ENCODE peak calls at places on chromosomes 1 and 21, in seven cellular contexts. D is breast epithelium, G is AG09309, U is kidney epithelial cell, S is adipocyte, T is lower lobe of right lung, P is PC-9. I is an unnamed sample.
A peak's percentile ranks its signal among the peaks of the same experiment; 100 is the strongest.

GRCh38 chr1:79283451-79283850 is 276.9 kb upstream of the ADGRL4 start:
- DNase-seq in D (no peak), G (no peak), U (no peak), S (no peak), T (no peak), P (no peak), I (no peak)

GRCh38 chr1:179026813-179027664 is 1.3 kb downstream of the FAM20B start:
- DNase-seq in D (no peak), G (no peak), U (no peak), S (no peak), T (no peak), P (no peak), I (no peak)

GRCh38 chr1:147809236-147809635 is 48.8 kb upstream of the GJA5 start:
- DNase-seq in D (no peak), G (no peak), U (no peak), S (no peak), T (no peak), P (no peak), I (no peak)

GRCh38 chr21:44498280-44498964 is 41.6 kb downstream of the KRTAP10-1 start:
- DNase-seq in D (no peak), G (no peak), U (no peak), S (no peak), T (no peak), P (no peak), I (no peak)

GRCh38 chr1:62391369-62391971 is 45.4 kb upstream of the USP1 start:
- DNase-seq in D (no peak), G (no peak), U (no peak), S (peak; percentile 24), T (no peak), P (no peak), I (peak; percentile 51)

GRCh38 chr1:198316681-198317080 is 159.9 kb downstream of the NEK7 start:
- DNase-seq in D (no peak), G (no peak), U (no peak), S (no peak), T (no peak), P (no peak), I (no peak)

GRCh38 chr1:207064546-207064945 is 11.5 kb downstream of the PFKFB2 start:
- DNase-seq in D (no peak), G (no peak), U (no peak), S (no peak), T (peak; percentile 77), P (no peak), I (no peak)

GRCh38 chr1:230868736-230869385 is 540 bp upstream of the C1orf198 start:
- DNase-seq in D (peak; percentile 66), G (no peak), U (no peak), S (peak; percentile 68), T (peak; percentile 81), P (peak; percentile 60), I (no peak)

GRCh38 chr1:172642970-172643369 is 15.9 kb upstream of the FASLG start:
- DNase-seq in D (no peak), G (no peak), U (no peak), S (no peak), T (no peak), P (peak; percentile 46), I (no peak)

GRCh38 chr1:6420594-6421042 is 899 bp upstream of the HES2 start:
- DNase-seq in D (no peak), G (no peak), U (no peak), S (no peak), T (no peak), P (no peak), I (peak; percentile 82)

GRCh38 chr1:175317309-175317708 is 124.7 kb upstream of the KIAA0040 start:
- DNase-seq in D (no peak), G (no peak), U (no peak), S (no peak), T (no peak), P (no peak), I (peak; percentile 40)

GRCh38 chr1:227049253-227049652 is 109.2 kb downstream of the COQ8A start:
- DNase-seq in D (no peak), G (no peak), U (no peak), S (no peak), T (no peak), P (no peak), I (no peak)

GRCh38 chr1:119471566-119471965 is 35.4 kb upstream of the HSD3B1 start:
- DNase-seq in D (no peak), G (no peak), U (no peak), S (no peak), T (no peak), P (no peak), I (no peak)

GRCh38 chr1:84570436-84571149 is 3.6 kb downstream of the CTBS start:
- DNase-seq in D (no peak), G (peak; percentile 16), U (no peak), S (peak; percentile 15), T (no peak), P (no peak), I (no peak)

GRCh38 chr1:229699613-229700242 is 73.7 kb downstream of the URB2 start:
- DNase-seq in D (no peak), G (no peak), U (no peak), S (peak; percentile 45), T (no peak), P (no peak), I (no peak)

GRCh38 chr1:112793631-112794565 is 78.8 kb upstream of the PPM1J start:
- DNase-seq in D (no peak), G (no peak), U (no peak), S (no peak), T (no peak), P (no peak), I (no peak)

GRCh38 chr1:116990612-116991151 is 10.9 kb upstream of the CD101 start:
- DNase-seq in D (peak; percentile 63), G (peak; percentile 87), U (no peak), S (peak; percentile 25), T (no peak), P (no peak), I (peak; percentile 29)

GRCh38 chr1:1358433-1359201 is at the start of gene MXRA8:
- DNase-seq in D (no peak), G (peak; percentile 64), U (no peak), S (peak; percentile 95), T (no peak), P (peak; percentile 27), I (peak; percentile 61)

GRCh38 chr1:43622471-43622870 is 27.5 kb upstream of the KDM4A start:
- DNase-seq in D (no peak), G (no peak), U (no peak), S (peak; percentile 6), T (peak; percentile 12), P (no peak), I (peak; percentile 19)

GRCh38 chr1:90798883-90799282 is 81.8 kb upstream of the BARHL2 start:
- DNase-seq in D (no peak), G (no peak), U (no peak), S (no peak), T (no peak), P (no peak), I (no peak)

GRCh38 chr1:107433068-107433467 is 292.2 kb downstream of the NTNG1 start:
- DNase-seq in D (no peak), G (no peak), U (no peak), S (no peak), T (no peak), P (no peak), I (no peak)

GRCh38 chr1:219676012-219676770 is 63.3 kb upstream of the ZC3H11B start:
- DNase-seq in D (no peak), G (no peak), U (no peak), S (peak; percentile 35), T (no peak), P (no peak), I (no peak)

GRCh38 chr1:109655624-109656519 is at the start of gene GSTM4:
- DNase-seq in D (peak; percentile 79), G (no peak), U (no peak), S (peak; percentile 93), T (peak; percentile 91), P (peak; percentile 50), I (peak; percentile 94)

GRCh38 chr1:236685205-236685916 is 938 bp upstream of the ACTN2 start:
- DNase-seq in D (no peak), G (no peak), U (no peak), S (no peak), T (no peak), P (no peak), I (no peak)

GRCh38 chr1:65260851-65261473 is 48.4 kb upstream of the DNAJC6 start:
- DNase-seq in D (no peak), G (peak; percentile 53), U (peak; percentile 80), S (peak; percentile 79), T (no peak), P (peak; percentile 64), I (no peak)

GRCh38 chr21:46581780-46582307 is 23.0 kb downstream of the S100B start:
- DNase-seq in D (no peak), G (no peak), U (no peak), S (no peak), T (no peak), P (no peak), I (no peak)

GRCh38 chr21:46585191-46585953 is 19.5 kb downstream of the S100B start:
- DNase-seq in D (no peak), G (no peak), U (no peak), S (no peak), T (no peak), P (no peak), I (peak; percentile 18)
- H3K4me3 ChIP-seq in D (no peak overlapping the region), G (no peak overlapping the region), U (no peak overlapping the region), S (no peak overlapping the region), T (no peak overlapping the region), P (no peak overlapping the region), I (no peak overlapping the region)

GRCh38 chr1:8217011-8217711 is 100.8 kb upstream of the SLC45A1 start:
- DNase-seq in D (no peak), G (no peak), U (no peak), S (no peak), T (peak; percentile 74), P (no peak), I (peak; percentile 62)
- H3K4me3 ChIP-seq in D (peak overlapping the region; percentile 39), G (peak overlapping the region; percentile 1), U (peak overlapping the region; percentile 4), S (peak overlapping the region; percentile 67), T (peak overlapping the region; percentile 59), P (no peak overlapping the region), I (no peak overlapping the region)

GRCh38 chr1:192615055-192615454 is 20.9 kb upstream of the RGS13 start:
- DNase-seq in D (no peak), G (no peak), U (no peak), S (no peak), T (no peak), P (no peak), I (no peak)
- H3K4me3 ChIP-seq in D (no peak overlapping the region), G (no peak overlapping the region), U (no peak overlapping the region), S (no peak overlapping the region), T (no peak overlapping the region), P (no peak overlapping the region), I (no peak overlapping the region)

DNA sequence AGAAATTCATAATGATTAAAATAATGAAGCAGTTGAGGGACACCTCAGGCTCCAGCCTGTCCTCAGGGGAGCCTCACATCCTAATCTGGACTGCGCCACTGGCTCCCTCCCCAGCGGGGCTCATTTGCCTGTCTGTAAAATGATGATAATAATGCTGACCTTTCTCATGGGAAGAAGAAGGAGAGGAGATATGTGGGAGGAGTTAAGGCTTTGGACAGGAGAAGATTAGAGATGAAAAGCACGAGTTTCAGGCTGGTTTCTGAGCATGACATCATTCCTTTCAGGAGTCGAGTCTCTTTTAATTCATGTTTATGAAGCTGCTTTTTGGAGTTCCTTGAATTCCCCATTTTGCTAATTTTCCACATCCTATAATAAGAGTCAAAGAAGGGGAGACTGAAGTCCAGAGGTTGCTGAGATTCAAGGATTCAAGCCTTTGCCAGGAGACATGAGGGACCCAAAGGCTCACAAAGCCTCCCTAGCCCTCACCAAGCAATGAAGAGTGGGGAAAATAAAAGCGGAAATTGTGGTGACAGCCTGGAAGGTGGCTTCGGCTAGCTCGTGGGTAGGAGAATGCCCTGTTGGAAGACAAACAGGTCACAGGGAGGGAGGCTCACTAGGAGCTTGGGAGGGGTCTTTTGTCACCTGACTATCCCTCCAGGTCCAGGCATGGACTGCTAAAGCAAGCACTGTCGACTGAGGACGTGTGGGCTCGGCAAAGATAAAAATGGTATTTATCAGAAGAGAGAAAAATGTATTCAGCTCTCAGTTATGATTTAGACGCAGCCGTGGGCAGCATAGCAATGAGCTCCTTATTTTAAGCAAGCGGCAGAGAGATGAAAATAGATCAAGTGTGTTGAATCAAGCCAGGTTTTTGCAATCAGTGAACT is 27.5 kb upstream of the STMN1 start:
- DNase-seq in D (no peak), G (no peak), U (no peak), S (no peak), T (no peak), P (no peak), I (no peak)
- H3K4me3 ChIP-seq in D (no peak overlapping the region), G (no peak overlapping the region), U (no peak overlapping the region), S (no peak overlapping the region), T (no peak overlapping the region), P (no peak overlapping the region), I (no peak overlapping the region)

I was measured in mucosa of descending colon.